ENCODE peak calls at places on chromosomes 12 and 14, in five cellular contexts. P, M, G, C and H are unnamed samples.

GRCh38 chr12:51246254-51246853 is 7.7 kb downstream of the DAZAP2 start:
- DNase-seq in P (no peak), M (no peak), G (no peak), C (no peak), H (peak; percentile 37)

GRCh38 chr14:61838661-61839060 is 76.4 kb downstream of the SNAPC1 start:
- DNase-seq in P (no peak), M (no peak), G (no peak), C (no peak), H (peak; percentile 29)

GRCh38 chr14:80621701-80622100 is 319.8 kb downstream of the CEP128 start:
- DNase-seq in P (no peak), M (no peak), G (peak; percentile 16), C (no peak), H (no peak)

GRCh38 chr12:45379261-45379660 is 163.4 kb downstream of the ANO6 start:
- DNase-seq in P (no peak), M (no peak), G (peak; percentile 3), C (no peak), H (peak; percentile 63)

GRCh38 chr12:105978686-105979085 is 160.1 kb downstream of the NUAK1 start:
- DNase-seq in P (no peak), M (no peak), G (no peak), C (no peak), H (no peak)

GRCh38 chr12:67280572-67280971 is 11.4 kb downstream of the CAND1 start:
- DNase-seq in P (no peak), M (no peak), G (no peak), C (no peak), H (no peak)

GRCh38 chr12:57735952-57736742 is 2.4 kb downstream of the AGAP2 start:
- DNase-seq in P (no peak), M (no peak), G (no peak), C (no peak), H (no peak)

GRCh38 chr14:56131865-56132830 is 13.9 kb downstream of the PELI2 start:
- DNase-seq in P (no peak), M (no peak), G (no peak), C (no peak), H (no peak)

GRCh38 chr12:59396519-59396918 is 199.3 kb upstream of the SLC16A7 start:
- DNase-seq in P (no peak), M (no peak), G (no peak), C (no peak), H (peak; percentile 22)

GRCh38 chr14:86038401-86038985 is 508.5 kb downstream of the FLRT2 start:
- DNase-seq in P (no peak), M (no peak), G (no peak), C (peak; percentile 62), H (no peak)

GRCh38 chr12:111093428-111094142 is 173.2 kb upstream of the MYL2 start:
- DNase-seq in P (peak; percentile 60), M (no peak), G (no peak), C (no peak), H (no peak)

GRCh38 chr12:59839514-59839913 is 243.7 kb downstream of the SLC16A7 start:
- DNase-seq in P (no peak), M (no peak), G (no peak), C (no peak), H (no peak)

GRCh38 chr14:92646952-92647461 is 101.4 kb downstream of the LGMN start:
- DNase-seq in P (no peak), M (no peak), G (no peak), C (no peak), H (no peak)

GRCh38 chr12:114864688-114865685 is 181.0 kb upstream of the TBX3 start:
- DNase-seq in P (no peak), M (no peak), G (no peak), C (no peak), H (no peak)
- H3K27me3 ChIP-seq in P (no peaks in the 10 kb centered on the region), M (no peaks in the 10 kb centered on the region), G (no peaks in the 10 kb centered on the region), C (no peaks in the 10 kb centered on the region), H (no peaks in the 10 kb centered on the region)

GRCh38 chr14:24880689-24881088 is 169.3 kb downstream of the STXBP6 start:
- DNase-seq in P (no peak), M (no peak), G (no peak), C (no peak), H (no peak)

GRCh38 chr14:24876009-24876690 is 173.8 kb downstream of the STXBP6 start:
- DNase-seq in P (no peak), M (no peak), G (no peak), C (no peak), H (no peak)

GRCh38 chr14:24876996-24877395 is 173.0 kb downstream of the STXBP6 start:
- DNase-seq in P (no peak), M (no peak), G (no peak), C (no peak), H (no peak)

GRCh38 chr14:24881496-24881895 is 168.5 kb downstream of the STXBP6 start:
- DNase-seq in P (no peak), M (no peak), G (no peak), C (no peak), H (no peak)

DNA sequence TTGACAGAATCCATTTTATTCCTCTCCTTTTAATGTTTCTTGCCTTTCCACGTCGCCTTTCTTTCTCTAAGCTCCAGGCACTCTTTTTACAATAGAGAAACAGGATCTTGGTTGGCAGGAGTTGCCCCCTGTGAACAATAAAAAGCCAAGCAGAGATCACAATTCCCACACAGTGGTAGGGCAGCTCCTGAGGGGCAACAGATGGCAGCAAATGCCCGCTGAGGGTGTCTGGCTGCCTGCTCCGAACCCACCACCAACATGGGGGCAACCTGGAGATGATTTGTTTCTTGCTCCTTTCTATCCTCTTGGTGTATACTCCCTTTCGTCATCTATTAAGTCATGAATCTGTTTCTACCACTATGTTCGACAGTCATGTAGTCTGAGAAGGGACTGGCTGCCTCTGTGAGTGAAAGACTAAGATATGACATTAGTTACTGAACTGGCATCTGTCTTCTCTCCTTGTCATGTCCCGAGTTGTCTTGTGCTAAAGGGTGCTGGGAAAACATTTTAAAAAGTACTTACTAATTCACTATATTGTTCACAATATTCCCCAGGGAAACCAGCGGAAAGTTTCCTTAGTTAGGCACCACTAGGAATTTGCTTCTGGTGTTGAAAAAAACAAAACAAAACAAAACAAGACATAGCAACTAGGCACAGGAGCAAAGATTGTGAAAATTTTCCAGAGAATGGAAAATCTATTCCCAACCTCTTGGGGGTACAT is 170.1 kb downstream of the STXBP6 start:
- DNase-seq in P (no peak), M (no peak), G (no peak), C (no peak), H (no peak)
- H3K4me1 ChIP-seq in P (no peaks in the 10 kb centered on the region), M (no peaks in the 10 kb centered on the region), G (no peaks in the 10 kb centered on the region), C (peaks cover 37% of the 10 kb centered on the region), H (peaks cover 9% of the 10 kb centered on the region)

GRCh38 chr14:29735459-29735858 is 192.2 kb downstream of the PRKD1 start:
- DNase-seq in P (no peak), M (no peak), G (no peak), C (no peak), H (no peak)

GRCh38 chr14:29738950-29739349 is 188.7 kb downstream of the PRKD1 start:
- DNase-seq in P (no peak), M (no peak), G (no peak), C (no peak), H (no peak)

GRCh38 chr14:29734732-29735131 is 192.9 kb downstream of the PRKD1 start:
- DNase-seq in P (no peak), M (no peak), G (no peak), C (no peak), H (no peak)

GRCh38 chr14:29740491-29740890 is 187.2 kb downstream of the PRKD1 start:
- DNase-seq in P (no peak), M (no peak), G (no peak), C (no peak), H (no peak)

DNA sequence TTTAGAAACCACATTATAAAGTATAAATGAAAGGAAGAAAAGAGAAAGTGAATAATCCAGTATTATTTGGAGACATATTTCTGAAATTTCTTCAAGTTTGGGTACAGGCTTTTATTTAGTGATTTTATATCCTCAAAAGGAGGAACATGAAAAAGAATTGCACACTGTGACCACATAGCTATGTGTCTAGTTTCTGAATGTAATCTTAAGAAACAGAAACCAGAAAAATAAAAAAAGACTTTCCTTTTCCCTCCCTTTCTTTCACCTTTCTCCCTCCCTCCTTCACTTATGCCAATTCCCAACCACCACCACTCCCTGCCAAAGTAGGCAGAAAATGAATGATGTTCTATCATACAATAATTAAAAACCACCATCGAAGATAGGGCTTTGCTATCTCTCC is 189.6 kb downstream of the PRKD1 start:
- DNase-seq in P (no peak), M (no peak), G (no peak), C (no peak), H (no peak)
- H3K9me3 ChIP-seq in P (no peaks in the 10 kb centered on the region), M (no peaks in the 10 kb centered on the region), G (peaks cover 6% of the 10 kb centered on the region), C (no peaks in the 10 kb centered on the region), H (no peaks in the 10 kb centered on the region)

GRCh38 chr14:100592972-100593371 is 5.8 kb upstream of the BEGAIN start:
- DNase-seq in P (peak; percentile 13), M (no peak), G (no peak), C (no peak), H (no peak)
- H3K27me3 ChIP-seq in P (no peaks in the 10 kb centered on the region), M (no peaks in the 10 kb centered on the region), G (no peaks in the 10 kb centered on the region), C (no peaks in the 10 kb centered on the region), H (peaks cover 3% of the 10 kb centered on the region)

DNA sequence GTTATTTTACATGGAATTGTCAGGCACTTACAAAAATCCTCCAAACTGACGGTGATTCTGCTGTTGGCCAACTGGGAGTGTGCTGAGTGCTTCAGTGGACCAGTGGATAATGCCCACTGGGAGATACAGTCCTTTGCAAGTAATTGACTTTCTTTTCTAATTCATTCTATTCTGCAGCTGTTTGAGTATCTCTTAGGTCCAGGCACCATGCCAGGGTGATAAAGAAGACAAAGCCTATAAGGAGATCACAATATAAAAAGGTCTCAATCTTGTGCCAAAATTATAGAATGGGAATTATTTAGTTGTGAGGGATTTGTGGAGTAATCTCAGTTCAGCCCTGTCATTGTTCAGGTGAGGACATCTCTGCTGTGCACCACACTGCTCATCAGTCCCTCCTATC is 457.9 kb upstream of the RGS6 start:
- DNase-seq in P (no peak), M (no peak), G (no peak), C (no peak), H (no peak)
- H3K4me1 ChIP-seq in P (no peaks in the 10 kb centered on the region), M (peaks cover 1% of the 10 kb centered on the region), G (no peaks in the 10 kb centered on the region), C (no peaks in the 10 kb centered on the region), H (no peaks in the 10 kb centered on the region)

GRCh38 chr14:106841701-106842100 is 1315.3 kb downstream of the TMEM121 start:
- DNase-seq in P (no peak), M (no peak), G (no peak), C (no peak), H (no peak)
- H3K9me3 ChIP-seq in P (no peaks in the 10 kb centered on the region), M (no peaks in the 10 kb centered on the region), G (peaks cover 7% of the 10 kb centered on the region), C (no peaks in the 10 kb centered on the region), H (no peaks in the 10 kb centered on the region)

GRCh38 chr12:48219635-48220034 is 16.5 kb upstream of the OR10AD1 start:
- DNase-seq in P (no peak), M (no peak), G (no peak), C (no peak), H (no peak)
- H3K27me3 ChIP-seq in P (no peaks in the 10 kb centered on the region), M (no peaks in the 10 kb centered on the region), G (peaks cover 4% of the 10 kb centered on the region), C (no peaks in the 10 kb centered on the region), H (no peaks in the 10 kb centered on the region)

GRCh38 chr12:56634242-56634836 is 4.2 kb upstream of the BAZ2A start:
- DNase-seq in P (peak; percentile 71), M (peak; percentile 63), G (peak; percentile 45), C (peak; percentile 70), H (peak; percentile 77)
- H3K4me1 ChIP-seq in P (peaks cover 7% of the 10 kb centered on the region), M (peaks cover 16% of the 10 kb centered on the region), G (peaks cover 76% of the 10 kb centered on the region), C (peaks cover 68% of the 10 kb centered on the region), H (peaks cover 22% of the 10 kb centered on the region)

GRCh38 chr14:20044243-20044642 is 8.4 kb upstream of the OR4K13 start:
- DNase-seq in P (no peak), M (no peak), G (no peak), C (no peak), H (no peak)
- H3K9me3 ChIP-seq in P (no peaks in the 10 kb centered on the region), M (no peaks in the 10 kb centered on the region), G (no peaks in the 10 kb centered on the region), C (no peaks in the 10 kb centered on the region), H (no peaks in the 10 kb centered on the region)